ENCODE peak calls at places on chromosomes 2 and 18, in six cellular contexts. K is cardiac fibroblast, M is NB4, B is heart left ventricle, T is left ventricle myocardium inferior, D is fibroblast of the aortic adventitia. C is an unnamed sample.
A peak's percentile ranks its signal among the peaks of the same experiment; 100 is the strongest.

GRCh38 chr2:232574674-232575403 is 24.4 kb downstream of the EIF4E2 start:
- DNase-seq in T (no peak), M (no peak), D (no peak), K (no peak), B (no peak), C (no peak)

GRCh38 chr18:63220903-63221302 is 98.7 kb downstream of the BCL2 start:
- DNase-seq in B (no peak), M (no peak), K (no peak), D (no peak), T (no peak), C (no peak)

GRCh38 chr2:40773291-40773690 is 321.4 kb upstream of the SLC8A1 start:
- DNase-seq in D (no peak), M (no peak), T (no peak), K (no peak), B (no peak), C (no peak)

GRCh38 chr18:36828157-36828629 is 609 bp downstream of the TPGS2 start:
- DNase-seq in M (peak; percentile 56), D (peak; percentile 60), T (no peak), K (peak; percentile 73), B (no peak), C (no peak)

GRCh38 chr2:176158306-176158643 is 1.2 kb downstream of the HOXD3 start:
- DNase-seq in B (no peak), T (no peak), D (no peak), K (no peak), M (no peak), C (no peak)

GRCh38 chr2:101696272-101697123 is 1.0 kb upstream of the MAP4K4 start:
- DNase-seq in B (no peak), D (no peak), K (peak; percentile 26), M (no peak), T (no peak), C (no peak)

GRCh38 chr2:229454934-229455631 is 184.0 kb upstream of the PID1 start:
- DNase-seq in T (no peak), B (no peak), K (peak; percentile 83), D (peak; percentile 91), M (no peak), C (no peak)

GRCh38 chr2:121699421-121700328 is 37.0 kb downstream of the NIFK start:
- DNase-seq in K (peak; percentile 52), D (peak; percentile 43), T (peak; percentile 22), B (peak; percentile 68), M (peak; percentile 96), C (no peak)

GRCh38 chr2:71613953-71614925 is 160.9 kb downstream of the DYSF start:
- DNase-seq in K (no peak), D (no peak), T (no peak), B (peak; percentile 40), M (no peak), C (peak; percentile 33)

GRCh38 chr2:8966123-8966908 is 37.2 kb downstream of the MBOAT2 start:
- DNase-seq in B (no peak), M (no peak), D (peak; percentile 81), K (peak; percentile 9), T (no peak), C (no peak)

GRCh38 chr2:191638079-191638801 is 39.7 kb upstream of the NABP1 start:
- DNase-seq in T (no peak), D (no peak), M (peak; percentile 25), B (no peak), K (no peak), C (no peak)

GRCh38 chr2:95329891-95330822 is 33.0 kb downstream of the KCNIP3 start:
- DNase-seq in M (no peak), D (no peak), T (no peak), B (peak; percentile 61), K (no peak), C (no peak)

GRCh38 chr2:164840930-164841718 is 499 bp downstream of the COBLL1 start:
- DNase-seq in B (peak; percentile 88), T (peak; percentile 84), D (peak; percentile 64), M (peak; percentile 21), K (peak; percentile 64), C (peak; percentile 39)
- TF ChIP-seq CTCF in B (no peak), T (peak; percentile 32), D (peak; percentile 23), M (no peak), K (peak; percentile 13), C (no peak)

GRCh38 chr2:68244456-68244855 is 7.9 kb downstream of the PPP3R1 start:
- DNase-seq in K (no peak), D (no peak), B (no peak), M (no peak), T (no peak), C (no peak)
- TF ChIP-seq CTCF in K (peak; percentile 18), D (peak; percentile 26), B (no peak), M (no peak), T (peak; percentile 16), C (no peak)

GRCh38 chr2:65033178-65033577 is 23.0 kb upstream of the CEP68 start:
- DNase-seq in M (peak; percentile 83), K (peak; percentile 10), B (no peak), T (no peak), D (peak; percentile 16), C (no peak)
- TF ChIP-seq CTCF in M (peak; percentile 24), K (no peak), B (no peak), T (peak; percentile 23), D (no peak), C (no peak)

GRCh38 chr2:11022064-11022463 is 110.3 kb downstream of the KCNF1 start:
- DNase-seq in M (no peak), K (no peak), B (no peak), T (no peak), D (no peak), C (no peak)
- TF ChIP-seq CTCF in M (no peak), K (no peak), B (no peak), T (no peak), D (no peak), C (no peak)